ENCODE peak calls at places on chromosomes 3 and 15, in five cellular contexts. One of them, this sample, is unnamed.
A peak's percentile ranks its signal among the peaks of the same experiment; 100 is the strongest.

GRCh38 chr3:5061218-5061569 is 60.9 kb upstream of the ARL8B start:
- DNase-seq in epithelial cell of esophagus: no peak
- DNase-seq in activated naive CD4-positive, alpha-beta T cell treated with anti-CD3 and anti-CD28 coated beads, Interleukin-2, amount 10 ng/mL, durations not matched to agents 7 days and 5 days: no peak
- DNase-seq in heart left ventricle: no peak
- DNase-seq in hypothalamus: no peak
- DNase-seq in this sample: no peak

GRCh38 chr3:120302361-120302760 is 17.3 kb upstream of the GPR156 start:
- DNase-seq in epithelial cell of esophagus: no peak
- DNase-seq in activated naive CD4-positive, alpha-beta T cell treated with anti-CD3 and anti-CD28 coated beads, Interleukin-2, amount 10 ng/mL, durations not matched to agents 7 days and 5 days: no peak
- DNase-seq in heart left ventricle: no peak
- DNase-seq in hypothalamus: no peak
- DNase-seq in this sample: no peak

GRCh38 chr3:141830508-141830907 is 45.9 kb upstream of the ATP1B3 start:
- DNase-seq in epithelial cell of esophagus: peak; percentile 100
- DNase-seq in activated naive CD4-positive, alpha-beta T cell treated with anti-CD3 and anti-CD28 coated beads, Interleukin-2, amount 10 ng/mL, durations not matched to agents 7 days and 5 days: no peak
- DNase-seq in heart left ventricle: no peak
- DNase-seq in hypothalamus: no peak
- DNase-seq in this sample: peak; percentile 52

GRCh38 chr3:177448987-177449975 is 252.0 kb upstream of the TBL1XR1 start:
- DNase-seq in epithelial cell of esophagus: peak; percentile 100
- DNase-seq in activated naive CD4-positive, alpha-beta T cell treated with anti-CD3 and anti-CD28 coated beads, Interleukin-2, amount 10 ng/mL, durations not matched to agents 7 days and 5 days: no peak
- DNase-seq in heart left ventricle: no peak
- DNase-seq in hypothalamus: no peak
- DNase-seq in this sample: no peak

GRCh38 chr15:90560229-90560771 is 30.6 kb downstream of the CRTC3 start:
- DNase-seq in epithelial cell of esophagus: peak; percentile 49
- DNase-seq in activated naive CD4-positive, alpha-beta T cell treated with anti-CD3 and anti-CD28 coated beads, Interleukin-2, amount 10 ng/mL, durations not matched to agents 7 days and 5 days: no peak
- DNase-seq in heart left ventricle: peak; percentile 84
- DNase-seq in hypothalamus: no peak
- DNase-seq in this sample: peak; percentile 66

GRCh38 chr15:46461416-46461815 is 826.6 kb downstream of the SQOR start:
- DNase-seq in epithelial cell of esophagus: no peak
- DNase-seq in activated naive CD4-positive, alpha-beta T cell treated with anti-CD3 and anti-CD28 coated beads, Interleukin-2, amount 10 ng/mL, durations not matched to agents 7 days and 5 days: no peak
- DNase-seq in heart left ventricle: no peak
- DNase-seq in hypothalamus: no peak
- DNase-seq in this sample: no peak

GRCh38 chr15:83929619-83930018 is 275.7 kb downstream of the ADAMTSL3 start:
- DNase-seq in epithelial cell of esophagus: no peak
- DNase-seq in activated naive CD4-positive, alpha-beta T cell treated with anti-CD3 and anti-CD28 coated beads, Interleukin-2, amount 10 ng/mL, durations not matched to agents 7 days and 5 days: no peak
- DNase-seq in heart left ventricle: no peak
- DNase-seq in hypothalamus: no peak
- DNase-seq in this sample: no peak

GRCh38 chr3:173945081-173945652 is 547.6 kb downstream of the NLGN1 start:
- DNase-seq in epithelial cell of esophagus: no peak
- DNase-seq in activated naive CD4-positive, alpha-beta T cell treated with anti-CD3 and anti-CD28 coated beads, Interleukin-2, amount 10 ng/mL, durations not matched to agents 7 days and 5 days: no peak
- DNase-seq in heart left ventricle: no peak
- DNase-seq in hypothalamus: no peak
- DNase-seq in this sample: no peak

GRCh38 chr3:151900460-151900859 is 27.0 kb downstream of the SUCNR1 start:
- DNase-seq in epithelial cell of esophagus: no peak
- DNase-seq in activated naive CD4-positive, alpha-beta T cell treated with anti-CD3 and anti-CD28 coated beads, Interleukin-2, amount 10 ng/mL, durations not matched to agents 7 days and 5 days: no peak
- DNase-seq in heart left ventricle: no peak
- DNase-seq in hypothalamus: no peak
- DNase-seq in this sample: no peak

GRCh38 chr3:157417247-157417646 is 19.4 kb upstream of the PTX3 start:
- DNase-seq in epithelial cell of esophagus: no peak
- DNase-seq in activated naive CD4-positive, alpha-beta T cell treated with anti-CD3 and anti-CD28 coated beads, Interleukin-2, amount 10 ng/mL, durations not matched to agents 7 days and 5 days: no peak
- DNase-seq in heart left ventricle: no peak
- DNase-seq in hypothalamus: no peak
- DNase-seq in this sample: no peak

GRCh38 chr3:24357635-24358034 is 137.0 kb downstream of the THRB start:
- DNase-seq in epithelial cell of esophagus: no peak
- DNase-seq in activated naive CD4-positive, alpha-beta T cell treated with anti-CD3 and anti-CD28 coated beads, Interleukin-2, amount 10 ng/mL, durations not matched to agents 7 days and 5 days: no peak
- DNase-seq in heart left ventricle: no peak
- DNase-seq in hypothalamus: no peak
- DNase-seq in this sample: no peak

GRCh38 chr3:152595975-152596832 is 238.7 kb upstream of the P2RY1 start:
- DNase-seq in epithelial cell of esophagus: peak; percentile 42
- DNase-seq in activated naive CD4-positive, alpha-beta T cell treated with anti-CD3 and anti-CD28 coated beads, Interleukin-2, amount 10 ng/mL, durations not matched to agents 7 days and 5 days: peak; percentile 37
- DNase-seq in heart left ventricle: peak; percentile 64
- DNase-seq in hypothalamus: no peak
- DNase-seq in this sample: no peak

GRCh38 chr15:74060251-74060650 is 22.1 kb downstream of the GOLGA6A start:
- DNase-seq in epithelial cell of esophagus: no peak
- DNase-seq in activated naive CD4-positive, alpha-beta T cell treated with anti-CD3 and anti-CD28 coated beads, Interleukin-2, amount 10 ng/mL, durations not matched to agents 7 days and 5 days: no peak
- DNase-seq in heart left ventricle: no peak
- DNase-seq in hypothalamus: no peak
- DNase-seq in this sample: no peak

GRCh38 chr3:186198442-186198841 is 89.6 kb upstream of the ETV5 start:
- DNase-seq in epithelial cell of esophagus: no peak
- DNase-seq in activated naive CD4-positive, alpha-beta T cell treated with anti-CD3 and anti-CD28 coated beads, Interleukin-2, amount 10 ng/mL, durations not matched to agents 7 days and 5 days: no peak
- DNase-seq in heart left ventricle: no peak
- DNase-seq in hypothalamus: no peak
- DNase-seq in this sample: no peak

GRCh38 chr3:186824430-186825139 is 17.9 kb upstream of the ADIPOQ start:
- DNase-seq in epithelial cell of esophagus: no peak
- DNase-seq in activated naive CD4-positive, alpha-beta T cell treated with anti-CD3 and anti-CD28 coated beads, Interleukin-2, amount 10 ng/mL, durations not matched to agents 7 days and 5 days: no peak
- DNase-seq in heart left ventricle: no peak
- DNase-seq in hypothalamus: no peak
- DNase-seq in this sample: no peak